ENCODE peak calls at places on chromosome 20, in seven cellular contexts. One of them, this sample, is unnamed.
A peak's percentile ranks its signal among the peaks of the same experiment; 100 is the strongest.

GRCh38 chr20:48052492-48052870 is 267.2 kb upstream of the SULF2 start:
- DNase-seq in hypothalamus: no peak
- DNase-seq in GM12891: no peak
- DNase-seq in cardiac fibroblast: peak; percentile 65
- DNase-seq in HS-5: no peak
- DNase-seq in ELF-1: no peak
- DNase-seq in central memory CD4-positive, alpha-beta T cell: no peak
- DNase-seq in this sample: no peak

GRCh38 chr20:32908334-32909292 is 49.9 kb downstream of the EFCAB8 start:
- DNase-seq in central memory CD4-positive, alpha-beta T cell: no peak
- DNase-seq in cardiac fibroblast: no peak
- DNase-seq in hypothalamus: no peak
- DNase-seq in ELF-1: no peak
- DNase-seq in HS-5: no peak
- DNase-seq in GM12891: no peak
- DNase-seq in this sample: no peak

GRCh38 chr20:38165089-38165965 is at the start of gene TGM2:
- DNase-seq in cardiac fibroblast: peak; percentile 81
- DNase-seq in HS-5: no peak
- DNase-seq in hypothalamus: peak; percentile 12
- DNase-seq in ELF-1: peak; percentile 77
- DNase-seq in GM12891: peak; percentile 71
- DNase-seq in central memory CD4-positive, alpha-beta T cell: peak; percentile 10
- DNase-seq in this sample: no peak

GRCh38 chr20:38135641-38136420 is 29.2 kb downstream of the TGM2 start:
- DNase-seq in cardiac fibroblast: no peak
- DNase-seq in central memory CD4-positive, alpha-beta T cell: no peak
- DNase-seq in hypothalamus: no peak
- DNase-seq in ELF-1: no peak
- DNase-seq in HS-5: no peak
- DNase-seq in GM12891: no peak
- DNase-seq in this sample: no peak

GRCh38 chr20:57400262-57400701 is 9.1 kb downstream of the RBM38 start:
- DNase-seq in hypothalamus: no peak
- DNase-seq in cardiac fibroblast: no peak
- DNase-seq in GM12891: no peak
- DNase-seq in ELF-1: no peak
- DNase-seq in HS-5: no peak
- DNase-seq in central memory CD4-positive, alpha-beta T cell: no peak
- DNase-seq in this sample: no peak

GRCh38 chr20:61886721-61887658 is 178.7 kb downstream of the TAF4 start:
- DNase-seq in HS-5: no peak
- DNase-seq in ELF-1: peak; percentile 66
- DNase-seq in cardiac fibroblast: peak; percentile 29
- DNase-seq in hypothalamus: peak; percentile 12
- DNase-seq in GM12891: peak; percentile 78
- DNase-seq in central memory CD4-positive, alpha-beta T cell: peak; percentile 15
- DNase-seq in this sample: no peak

GRCh38 chr20:33674294-33675126 is at the start of gene NECAB3:
- DNase-seq in ELF-1: peak; percentile 70
- DNase-seq in HS-5: peak; percentile 28
- DNase-seq in hypothalamus: peak; percentile 73
- DNase-seq in central memory CD4-positive, alpha-beta T cell: peak; percentile 41
- DNase-seq in GM12891: peak; percentile 92
- DNase-seq in cardiac fibroblast: peak; percentile 77
- DNase-seq in this sample: no peak

GRCh38 chr20:62665826-62666735 is 23.8 kb downstream of the SLCO4A1 start:
- DNase-seq in central memory CD4-positive, alpha-beta T cell: no peak
- DNase-seq in GM12891: no peak
- DNase-seq in HS-5: no peak
- DNase-seq in hypothalamus: no peak
- DNase-seq in cardiac fibroblast: no peak
- DNase-seq in ELF-1: no peak
- DNase-seq in this sample: no peak

GRCh38 chr20:46087161-46087560 is 2.6 kb downstream of the NCOA5 start:
- DNase-seq in central memory CD4-positive, alpha-beta T cell: no peak
- DNase-seq in GM12891: no peak
- DNase-seq in ELF-1: no peak
- DNase-seq in HS-5: no peak
- DNase-seq in cardiac fibroblast: peak; percentile 37
- DNase-seq in hypothalamus: no peak
- DNase-seq in this sample: no peak

GRCh38 chr20:50821257-50821921 is 26.5 kb downstream of the BCAS4 start:
- DNase-seq in GM12891: no peak
- DNase-seq in hypothalamus: no peak
- DNase-seq in ELF-1: no peak
- DNase-seq in HS-5: no peak
- DNase-seq in cardiac fibroblast: no peak
- DNase-seq in central memory CD4-positive, alpha-beta T cell: no peak
- DNase-seq in this sample: no peak

GRCh38 chr20:44967207-44967807 is 995 bp downstream of the STK4 start:
- DNase-seq in central memory CD4-positive, alpha-beta T cell: peak; percentile 61
- DNase-seq in HS-5: no peak
- DNase-seq in hypothalamus: no peak
- DNase-seq in GM12891: no peak
- DNase-seq in ELF-1: no peak
- DNase-seq in cardiac fibroblast: no peak
- DNase-seq in this sample: no peak

GRCh38 chr20:53829706-53830521 is 236.3 kb upstream of the ZNF217 start:
- DNase-seq in HS-5: no peak
- DNase-seq in GM12891: no peak
- DNase-seq in hypothalamus: no peak
- DNase-seq in central memory CD4-positive, alpha-beta T cell: no peak
- DNase-seq in cardiac fibroblast: peak; percentile 56
- DNase-seq in ELF-1: no peak
- DNase-seq in this sample: peak; percentile 59

GRCh38 chr20:62365814-62366369 is 1.2 kb downstream of the LAMA5 start:
- DNase-seq in cardiac fibroblast: peak; percentile 36
- DNase-seq in central memory CD4-positive, alpha-beta T cell: no peak
- DNase-seq in GM12891: no peak
- DNase-seq in HS-5: no peak
- DNase-seq in ELF-1: peak; percentile 94
- DNase-seq in hypothalamus: no peak
- DNase-seq in this sample: no peak

GRCh38 chr20:15236812-15237211 is 899.4 kb upstream of the FLRT3 start:
- DNase-seq in HS-5: peak; percentile 20
- DNase-seq in central memory CD4-positive, alpha-beta T cell: no peak
- DNase-seq in hypothalamus: no peak
- DNase-seq in GM12891: peak; percentile 12
- DNase-seq in cardiac fibroblast: peak; percentile 48
- DNase-seq in ELF-1: peak; percentile 73
- DNase-seq in this sample: peak; percentile 29

GRCh38 chr20:61521680-61522420 is 269.8 kb downstream of the CDH4 start:
- DNase-seq in HS-5: no peak
- DNase-seq in ELF-1: no peak
- DNase-seq in GM12891: no peak
- DNase-seq in hypothalamus: no peak
- DNase-seq in central memory CD4-positive, alpha-beta T cell: no peak
- DNase-seq in cardiac fibroblast: no peak
- DNase-seq in this sample: no peak

GRCh38 chr20:57618091-57618765 is 2.0 kb downstream of the ZBP1 start:
- DNase-seq in ELF-1: peak; percentile 38
- DNase-seq in hypothalamus: no peak
- DNase-seq in central memory CD4-positive, alpha-beta T cell: no peak
- DNase-seq in HS-5: no peak
- DNase-seq in GM12891: no peak
- DNase-seq in cardiac fibroblast: no peak
- DNase-seq in this sample: no peak

GRCh38 chr20:21396045-21396893 is 1.1 kb downstream of the NKX2-4 start:
- DNase-seq in HS-5: no peak
- DNase-seq in hypothalamus: no peak
- DNase-seq in ELF-1: peak; percentile 65
- DNase-seq in GM12891: peak; percentile 13
- DNase-seq in cardiac fibroblast: no peak
- DNase-seq in central memory CD4-positive, alpha-beta T cell: peak; percentile 17
- DNase-seq in this sample: no peak

This sample was measured in HFF-Myc.